ENCODE peak calls at places on chromosome 16, in five cellular contexts. Y, B, R, O and T are unnamed samples.

GRCh38 chr16:15427648-15428239 is 6.6 kb upstream of the BMERB1 start:
- DNase-seq in Y (peak), B (peak), R (no peak), O (peak), T (peak)

GRCh38 chr16:78289368-78289767 is 189.9 kb downstream of the WWOX start:
- DNase-seq in Y (no peak), B (no peak), R (no peak), O (no peak), T (no peak)

GRCh38 chr16:84699712-84700517 is at the start of gene USP10:
- DNase-seq in Y (peak), B (peak), R (no peak), O (peak), T (peak)

GRCh38 chr16:49003992-49004391 is 277.6 kb downstream of the CBLN1 start:
- DNase-seq in Y (no peak), B (no peak), R (no peak), O (no peak), T (no peak)

GRCh38 chr16:22942812-22943211 is 128.8 kb downstream of the HS3ST2 start:
- DNase-seq in Y (no peak), B (no peak), R (no peak), O (no peak), T (no peak)

GRCh38 chr16:66292241-66292935 is 74.1 kb upstream of the CDH5 start:
- DNase-seq in Y (no peak), B (no peak), R (no peak), O (no peak), T (no peak)

GRCh38 chr16:89905511-89906140 is 13.0 kb upstream of the MC1R start:
- DNase-seq in Y (peak), B (no peak), R (no peak), O (no peak), T (no peak)

GRCh38 chr16:66810391-66810790 is 9.0 kb upstream of the TERB1 start:
- DNase-seq in Y (no peak), B (no peak), R (no peak), O (no peak), T (no peak)

GRCh38 chr16:50146479-50147435 is 6.3 kb upstream of the TENT4B start:
- DNase-seq in Y (no peak), B (no peak), R (no peak), O (no peak), T (no peak)

GRCh38 chr16:50627419-50627818 is 53.7 kb downstream of the SNX20 start:
- DNase-seq in Y (no peak), B (peak), R (no peak), O (no peak), T (no peak)

GRCh38 chr16:49858200-49859129 is 2.6 kb upstream of the ZNF423 start:
- DNase-seq in Y (peak), B (no peak), R (no peak), O (peak), T (peak)

GRCh38 chr16:72493681-72494415 is 321.9 kb upstream of the PMFBP1 start:
- DNase-seq in Y (no peak), B (peak), R (no peak), O (no peak), T (no peak)

GRCh38 chr16:50797456-50797855 is 55.6 kb downstream of the CYLD start:
- DNase-seq in Y (no peak), B (peak), R (no peak), O (no peak), T (no peak)